ENCODE peak calls at places on chromosomes 1 and 21, in seven cellular contexts. R is HS-5; X is MV-4-11; V is stimulated activated CD4-positive, alpha-beta T cell treated with anti-CD3 and anti-CD28 coated beads, TNF-alpha, amount 100 ng/mL, for 4 hours; F is B cell; T is NCI-H1417; Z is H9. Y is an unnamed sample.

GRCh38 chr1:43008425-43009108 is 49.9 kb upstream of the SLC2A1 start:
- DNase-seq in R (no peak), X (no peak), V (no peak), F (no peak), T (no peak), Z (peak), Y (no peak)

GRCh38 chr1:236149003-236149595 is 6.8 kb downstream of the GPR137B start:
- DNase-seq in R (no peak), X (no peak), V (no peak), F (no peak), T (no peak), Z (no peak), Y (no peak)

GRCh38 chr1:160421881-160422280 is 21.5 kb downstream of the VANGL2 start:
- DNase-seq in R (no peak), X (no peak), V (no peak), F (no peak), T (no peak), Z (no peak), Y (no peak)

GRCh38 chr1:218304281-218305039 is 19.4 kb downstream of the RRP15 start:
- DNase-seq in R (no peak), X (peak), V (no peak), F (no peak), T (peak), Z (no peak), Y (no peak)

GRCh38 chr1:5579966-5580365 is 412.3 kb downstream of the NPHP4 start:
- DNase-seq in R (no peak), X (no peak), V (no peak), F (no peak), T (no peak), Z (no peak), Y (no peak)

GRCh38 chr1:116708255-116708900 is 40.8 kb upstream of the IGSF3 start:
- DNase-seq in R (no peak), X (no peak), V (no peak), F (no peak), T (no peak), Z (no peak), Y (no peak)

GRCh38 chr1:209094384-209094783 is 489.1 kb upstream of the CAMK1G start:
- DNase-seq in R (no peak), X (no peak), V (no peak), F (no peak), T (no peak), Z (no peak), Y (no peak)

GRCh38 chr1:228434674-228435073 is 18.0 kb upstream of the TRIM17 start:
- DNase-seq in R (no peak), X (no peak), V (no peak), F (no peak), T (no peak), Z (no peak), Y (no peak)

GRCh38 chr1:156858959-156859522 is at the start of gene INSRR:
- DNase-seq in R (no peak), X (no peak), V (no peak), F (no peak), T (peak), Z (no peak), Y (peak)

GRCh38 chr1:19429611-19430010 is 55.7 kb downstream of the CAPZB start:
- DNase-seq in R (no peak), X (no peak), V (no peak), F (no peak), T (peak), Z (no peak), Y (no peak)

GRCh38 chr1:181714428-181714827 is 231.1 kb downstream of the CACNA1E start:
- DNase-seq in R (no peak), X (no peak), V (no peak), F (no peak), T (no peak), Z (no peak), Y (no peak)

GRCh38 chr1:221829327-221830011 is 87.6 kb upstream of the DUSP10 start:
- DNase-seq in R (peak), X (peak), V (no peak), F (no peak), T (no peak), Z (no peak), Y (no peak)

GRCh38 chr1:24909388-24909898 is 20.6 kb downstream of the RUNX3 start:
- DNase-seq in R (no peak), X (no peak), V (no peak), F (peak), T (no peak), Z (peak), Y (no peak)

GRCh38 chr1:109530457-109531204 is 9.0 kb upstream of the GPR61 start:
- DNase-seq in R (no peak), X (no peak), V (no peak), F (no peak), T (peak), Z (no peak), Y (no peak)

GRCh38 chr21:41501919-41502318 is 6.0 kb downstream of the TMPRSS2 start:
- DNase-seq in R (peak), X (no peak), V (no peak), F (no peak), T (no peak), Z (no peak), Y (no peak)

GRCh38 chr1:23214640-23215039 is 2.7 kb downstream of the HTR1D start:
- DNase-seq in R (no peak), X (no peak), V (no peak), F (no peak), T (no peak), Z (no peak), Y (no peak)

GRCh38 chr1:923131-923990 is at the start of gene SAMD11:
- DNase-seq in R (no peak), X (peak), V (no peak), F (peak), T (peak), Z (peak), Y (no peak)

GRCh38 chr1:184387069-184387870 is 441 bp downstream of the C1orf21 start:
- DNase-seq in R (no peak), X (no peak), V (peak), F (peak), T (peak), Z (peak), Y (peak)

GRCh38 chr21:16108561-16109070 is 378.8 kb downstream of the USP25 start:
- DNase-seq in R (no peak), X (no peak), V (no peak), F (no peak), T (no peak), Z (no peak), Y (no peak)

GRCh38 chr1:65067491-65068201 is 80.4 kb upstream of the AK4 start:
- DNase-seq in R (peak), X (peak), V (peak), F (peak), T (peak), Z (peak), Y (peak)

GRCh38 chr21:46459356-46460112 is 843 bp downstream of the DIP2A start:
- DNase-seq in R (no peak), X (peak), V (no peak), F (peak), T (peak), Z (peak), Y (no peak)

GRCh38 chr21:46559291-46559983 is 45.4 kb downstream of the S100B start:
- DNase-seq in R (no peak), X (no peak), V (peak), F (peak), T (no peak), Z (no peak), Y (peak)

GRCh38 chr21:14040386-14040785 is 170.4 kb downstream of the LIPI start:
- DNase-seq in R (no peak), X (no peak), V (no peak), F (no peak), T (no peak), Z (no peak), Y (no peak)

GRCh38 chr1:8257621-8258020 is 60.3 kb upstream of the SLC45A1 start:
- DNase-seq in R (no peak), X (no peak), V (no peak), F (no peak), T (no peak), Z (no peak), Y (no peak)

GRCh38 chr1:93758842-93759515 is 77.3 kb upstream of the BCAR3 start:
- DNase-seq in R (no peak), X (peak), V (no peak), F (no peak), T (no peak), Z (no peak), Y (no peak)

GRCh38 chr21:31343680-31344480 is at the start of gene TIAM1:
- DNase-seq in R (peak), X (peak), V (no peak), F (no peak), T (no peak), Z (peak), Y (peak)

GRCh38 chr1:178933709-178934573 is 63.1 kb upstream of the ANGPTL1 start:
- DNase-seq in R (no peak), X (peak), V (no peak), F (no peak), T (no peak), Z (no peak), Y (no peak)

GRCh38 chr1:84840346-84840745 is 52.7 kb downstream of the LPAR3 start:
- DNase-seq in R (no peak), X (no peak), V (no peak), F (no peak), T (no peak), Z (no peak), Y (no peak)

GRCh38 chr21:42973991-42974831 is at the start of gene PKNOX1:
- DNase-seq in R (peak), X (peak), V (peak), F (peak), T (peak), Z (peak), Y (peak)

GRCh38 chr1:220879509-220880366 is 495 bp downstream of the HLX start:
- DNase-seq in R (no peak), X (no peak), V (no peak), F (peak), T (peak), Z (peak), Y (peak)

GRCh38 chr1:229884765-229885164 is 182.3 kb upstream of the GALNT2 start:
- DNase-seq in R (no peak), X (no peak), V (no peak), F (no peak), T (no peak), Z (peak), Y (no peak)

GRCh38 chr1:91014475-91014874 is 7.4 kb downstream of the ZNF644 start:
- DNase-seq in R (no peak), X (no peak), V (no peak), F (no peak), T (no peak), Z (no peak), Y (no peak)

GRCh38 chr21:27677547-27677946 is 710.7 kb upstream of the ADAMTS5 start:
- DNase-seq in R (no peak), X (no peak), V (no peak), F (no peak), T (no peak), Z (no peak), Y (no peak)

GRCh38 chr1:26160527-26161407 is 1.9 kb downstream of the FAM110D start:
- DNase-seq in R (no peak), X (no peak), V (no peak), F (no peak), T (no peak), Z (no peak), Y (peak)

GRCh38 chr1:222182641-222183040 is 365.3 kb downstream of the HHIPL2 start:
- DNase-seq in R (peak), X (peak), V (no peak), F (no peak), T (no peak), Z (no peak), Y (no peak)

GRCh38 chr1:4702927-4703326 is 48.5 kb downstream of the AJAP1 start:
- DNase-seq in R (no peak), X (no peak), V (no peak), F (no peak), T (no peak), Z (no peak), Y (no peak)

GRCh38 chr1:67130673-67131072 is 4.1 kb downstream of the C1orf141 start:
- DNase-seq in R (no peak), X (no peak), V (no peak), F (no peak), T (no peak), Z (no peak), Y (no peak)

GRCh38 chr1:57591854-57592253 is 168.0 kb upstream of the DAB1 start:
- DNase-seq in R (no peak), X (no peak), V (no peak), F (no peak), T (no peak), Z (no peak), Y (no peak)

GRCh38 chr1:80962559-80962958 is 838.2 kb upstream of the ADGRL2 start:
- DNase-seq in R (no peak), X (no peak), V (no peak), F (no peak), T (no peak), Z (no peak), Y (no peak)

Y was measured in GM20000.